ENCODE peak calls at places on chromosome 12, in four cellular contexts. C is putamen, R is AG10803, L is T-helper 2 cell. J is an unnamed sample.

GRCh38 chr12:25415004-25415403 is 138.1 kb downstream of the LMNTD1 start:
- DNase-seq in C (no peak), R (no peak), L (no peak), J (no peak)

GRCh38 chr12:123106640-123107359 is 44.1 kb downstream of the PITPNM2 start:
- DNase-seq in C (no peak), R (no peak), L (peak), J (no peak)

GRCh38 chr12:118840399-118840798 is 140.9 kb upstream of the SRRM4 start:
- DNase-seq in C (no peak), R (no peak), L (no peak), J (no peak)

GRCh38 chr12:130100634-130101033 is 61.6 kb upstream of the FZD10 start:
- DNase-seq in C (no peak), R (no peak), L (no peak), J (no peak)

GRCh38 chr12:123516221-123516780 is 17.2 kb downstream of the RILPL1 start:
- DNase-seq in C (no peak), R (no peak), L (no peak), J (no peak)

GRCh38 chr12:113261847-113262470 is 40.7 kb downstream of the TPCN1 start:
- DNase-seq in C (no peak), R (no peak), L (no peak), J (peak)

GRCh38 chr12:1531160-1531653 is 63.2 kb downstream of the FBXL14 start:
- DNase-seq in C (no peak), R (no peak), L (no peak), J (peak)

GRCh38 chr12:1034726-1035457 is 43.9 kb downstream of the ERC1 start:
- DNase-seq in C (no peak), R (no peak), L (no peak), J (no peak)

GRCh38 chr12:104720346-104721064 is 237.6 kb downstream of the SLC41A2 start:
- DNase-seq in C (no peak), R (peak), L (peak), J (peak)